ENCODE peak calls at places on chromosome 17, in nine cellular contexts. P, S, I, U, Z, A, Y, E and G are unnamed samples.

GRCh38 chr17:78878871-78879270 is 24.1 kb downstream of the CEP295NL start:
- DNase-seq in I (no peak), Y (no peak), S (no peak), Z (no peak), A (no peak), U (no peak), P (no peak), E (no peak), G (no peak)

GRCh38 chr17:77212081-77212832 is 71.5 kb downstream of the SEC14L1 start:
- DNase-seq in Z (no peak), P (no peak), E (no peak), I (no peak), A (peak), Y (no peak), U (peak), S (no peak), G (peak)

GRCh38 chr17:48483471-48484131 is 47.2 kb downstream of the HOXB1 start:
- DNase-seq in Z (peak), P (peak), I (no peak), A (peak), Y (no peak), U (peak), S (no peak), E (no peak), G (peak)

GRCh38 chr17:68054296-68054900 is 18.9 kb downstream of the KPNA2 start:
- DNase-seq in P (peak), S (no peak), I (no peak), A (peak), U (no peak), Y (no peak), E (no peak), Z (no peak), G (no peak)

GRCh38 chr17:72255481-72255880 is 134.7 kb downstream of the SOX9 start:
- DNase-seq in U (no peak), A (no peak), E (no peak), S (no peak), P (no peak), Y (no peak), I (no peak), Z (no peak), G (no peak)

GRCh38 chr17:34370376-34370996 is 7.5 kb upstream of the CCL1 start:
- DNase-seq in A (no peak), I (no peak), Z (no peak), U (no peak), P (no peak), E (no peak), Y (no peak), S (no peak), G (no peak)

GRCh38 chr17:45430006-45430737 is 2.5 kb downstream of the ARHGAP27 start:
- DNase-seq in A (no peak), I (no peak), U (no peak), P (no peak), S (no peak), Y (no peak), E (no peak), Z (peak), G (no peak)

GRCh38 chr17:61793565-61793964 is 69.8 kb downstream of the BRIP1 start:
- DNase-seq in A (no peak), Z (no peak), I (no peak), P (no peak), S (no peak), Y (no peak), U (no peak), E (no peak), G (no peak)

GRCh38 chr17:75482098-75482943 is 25.9 kb downstream of the TMEM94 start:
- DNase-seq in I (no peak), E (no peak), Y (no peak), S (no peak), A (no peak), P (no peak), U (no peak), Z (no peak), G (no peak)

GRCh38 chr17:68771867-68772515 is 170.8 kb upstream of the FAM20A start:
- DNase-seq in P (peak), E (no peak), Z (peak), I (no peak), S (peak), U (peak), A (peak), Y (no peak), G (peak)

GRCh38 chr17:27544350-27545131 is 86.4 kb upstream of the LGALS9 start:
- DNase-seq in E (no peak), A (peak), P (no peak), U (peak), Z (no peak), I (no peak), S (no peak), Y (no peak), G (peak)

GRCh38 chr17:39926588-39927100 is 757 bp downstream of the ORMDL3 start:
- DNase-seq in S (no peak), A (peak), P (no peak), U (peak), Z (peak), E (peak), I (peak), Y (no peak), G (peak)

GRCh38 chr17:81517009-81517338 is 4.4 kb upstream of the ACTG1 start:
- DNase-seq in A (no peak), E (no peak), I (no peak), P (no peak), Y (no peak), Z (no peak), S (no peak), U (no peak), G (no peak)

GRCh38 chr17:1469231-1469852 is 13.3 kb upstream of the CRK start:
- DNase-seq in Y (no peak), S (no peak), U (no peak), E (no peak), P (no peak), Z (peak), A (no peak), I (no peak), G (no peak)

GRCh38 chr17:2191227-2191626 is 112.4 kb downstream of the SMG6 start:
- DNase-seq in A (no peak), Y (no peak), E (no peak), S (no peak), Z (no peak), I (no peak), U (no peak), P (no peak), G (no peak)

GRCh38 chr17:49703557-49704277 is 4.0 kb downstream of the SLC35B1 start:
- DNase-seq in I (no peak), S (peak), A (peak), E (no peak), Y (no peak), P (peak), Z (peak), U (peak), G (no peak)

GRCh38 chr17:41527076-41528023 is 758 bp downstream of the KRT19 start:
- DNase-seq in Y (no peak), A (no peak), E (peak), U (no peak), Z (peak), P (no peak), S (no peak), I (no peak), G (no peak)

GRCh38 chr17:21167303-21167702 is 40.5 kb downstream of the DHRS7B start:
- DNase-seq in A (no peak), P (no peak), Z (no peak), S (no peak), Y (no peak), I (no peak), U (no peak), E (no peak), G (no peak)

GRCh38 chr17:37417852-37418251 is 11.2 kb downstream of the TADA2A start:
- DNase-seq in U (no peak), A (no peak), I (no peak), Y (no peak), E (no peak), S (no peak), P (no peak), Z (no peak), G (no peak)

GRCh38 chr17:858941-859452 is 76.8 kb downstream of the MRM3 start:
- DNase-seq in Z (no peak), A (no peak), I (no peak), P (no peak), S (no peak), Y (no peak), U (no peak), E (no peak), G (no peak)

GRCh38 chr17:850828-851759 is 68.9 kb downstream of the MRM3 start:
- DNase-seq in U (no peak), P (peak), A (no peak), E (no peak), Z (no peak), Y (no peak), I (no peak), S (no peak), G (no peak)

GRCh38 chr17:39187152-39187830 is 10.2 kb downstream of the CACNB1 start:
- DNase-seq in Z (no peak), S (no peak), P (no peak), E (no peak), U (no peak), I (no peak), Y (no peak), A (peak), G (no peak)

GRCh38 chr17:20210180-20210579 is 201.0 kb downstream of the SPECC1 start:
- DNase-seq in E (no peak), Y (no peak), P (no peak), Z (no peak), U (no peak), A (no peak), I (no peak), S (no peak), G (no peak)

GRCh38 chr17:78458739-78459335 is 80.4 kb downstream of the PGS1 start:
- DNase-seq in S (peak), A (no peak), U (no peak), P (no peak), Z (no peak), I (no peak), Y (no peak), E (no peak), G (no peak)

GRCh38 chr17:50425682-50426471 is at the start of gene ACSF2:
- DNase-seq in E (peak), Z (peak), U (peak), S (peak), I (peak), P (no peak), Y (no peak), A (peak), G (peak)